ENCODE peak calls at places on chromosomes 3 and 15, in seven cellular contexts. Y, M, E, U, T, P and X are unnamed samples.

GRCh38 chr15:100802421-100803157 is 77.0 kb upstream of the ALDH1A3 start:
- DNase-seq in Y (no peak), M (no peak), E (no peak), U (no peak), T (no peak), P (no peak), X (no peak)

GRCh38 chr3:133987933-133988484 is 41.7 kb downstream of the SLCO2A1 start:
- DNase-seq in Y (no peak), M (no peak), E (no peak), U (no peak), T (no peak), P (no peak), X (no peak)

GRCh38 chr15:35719964-35720507 is 174.1 kb upstream of the DPH6 start:
- DNase-seq in Y (no peak), M (no peak), E (no peak), U (no peak), T (no peak), P (no peak), X (no peak)

GRCh38 chr15:88385078-88385700 is 82.0 kb downstream of the MRPL46 start:
- DNase-seq in Y (no peak), M (no peak), E (no peak), U (no peak), T (no peak), P (no peak), X (no peak)

GRCh38 chr3:183254816-183255730 is 2.0 kb downstream of the B3GNT5 start:
- DNase-seq in Y (no peak), M (no peak), E (peak; percentile 47), U (no peak), T (no peak), P (no peak), X (no peak)

GRCh38 chr3:13217736-13218540 is 144.7 kb upstream of the IQSEC1 start:
- DNase-seq in Y (no peak), M (no peak), E (peak; percentile 24), U (no peak), T (no peak), P (no peak), X (no peak)

GRCh38 chr3:61975936-61976335 is 397.4 kb downstream of the FEZF2 start:
- DNase-seq in Y (no peak), M (no peak), E (no peak), U (no peak), T (no peak), P (no peak), X (no peak)

GRCh38 chr3:186772281-186772885 is 11.0 kb upstream of the EIF4A2 start:
- DNase-seq in Y (no peak), M (no peak), E (no peak), U (no peak), T (no peak), P (peak; percentile 30), X (no peak)

GRCh38 chr3:126852536-126852935 is 130.4 kb upstream of the PLXNA1 start:
- DNase-seq in Y (no peak), M (no peak), E (no peak), U (no peak), T (no peak), P (peak; percentile 62), X (no peak)

GRCh38 chr15:82647045-82647834 is at the start of gene CPEB1:
- DNase-seq in Y (no peak), M (peak; percentile 53), E (peak; percentile 68), U (peak; percentile 55), T (no peak), P (peak; percentile 75), X (peak; percentile 78)

GRCh38 chr3:14289590-14290453 is 111.2 kb downstream of the LSM3 start:
- DNase-seq in Y (no peak), M (peak; percentile 20), E (peak; percentile 82), U (peak; percentile 86), T (no peak), P (no peak), X (no peak)

GRCh38 chr3:136186330-136186729 is 9.8 kb downstream of the MSL2 start:
- DNase-seq in Y (no peak), M (peak; percentile 28), E (peak; percentile 24), U (no peak), T (no peak), P (peak; percentile 15), X (no peak)

GRCh38 chr3:139309046-139309660 is 34.7 kb upstream of the MRPS22 start:
- DNase-seq in Y (no peak), M (no peak), E (no peak), U (no peak), T (no peak), P (no peak), X (no peak)

GRCh38 chr3:134373278-134373941 is 837 bp downstream of the AMOTL2 start:
- DNase-seq in Y (peak; percentile 86), M (peak; percentile 88), E (peak; percentile 93), U (peak; percentile 95), T (peak; percentile 79), P (peak; percentile 99), X (peak; percentile 91)

GRCh38 chr3:46491089-46492070 is 6.4 kb upstream of the RTP3 start:
- DNase-seq in Y (no peak), M (peak; percentile 82), E (no peak), U (peak; percentile 5), T (no peak), P (no peak), X (no peak)

GRCh38 chr3:57164606-57165573 is at the start of gene IL17RD:
- DNase-seq in Y (peak; percentile 89), M (peak; percentile 77), E (peak; percentile 95), U (peak; percentile 84), T (peak; percentile 25), P (peak; percentile 96), X (peak; percentile 89)

GRCh38 chr15:35117508-35118280 is 32.6 kb upstream of the NANOGP8 start:
- DNase-seq in Y (no peak), M (no peak), E (no peak), U (no peak), T (no peak), P (no peak), X (no peak)

GRCh38 chr3:42439461-42440075 is 29.2 kb upstream of the LYZL4 start:
- DNase-seq in Y (no peak), M (no peak), E (no peak), U (no peak), T (no peak), P (peak; percentile 6), X (no peak)

GRCh38 chr3:71421820-71422566 is 161.5 kb downstream of the FOXP1 start:
- DNase-seq in Y (no peak), M (no peak), E (no peak), U (no peak), T (no peak), P (no peak), X (no peak)

DNA sequence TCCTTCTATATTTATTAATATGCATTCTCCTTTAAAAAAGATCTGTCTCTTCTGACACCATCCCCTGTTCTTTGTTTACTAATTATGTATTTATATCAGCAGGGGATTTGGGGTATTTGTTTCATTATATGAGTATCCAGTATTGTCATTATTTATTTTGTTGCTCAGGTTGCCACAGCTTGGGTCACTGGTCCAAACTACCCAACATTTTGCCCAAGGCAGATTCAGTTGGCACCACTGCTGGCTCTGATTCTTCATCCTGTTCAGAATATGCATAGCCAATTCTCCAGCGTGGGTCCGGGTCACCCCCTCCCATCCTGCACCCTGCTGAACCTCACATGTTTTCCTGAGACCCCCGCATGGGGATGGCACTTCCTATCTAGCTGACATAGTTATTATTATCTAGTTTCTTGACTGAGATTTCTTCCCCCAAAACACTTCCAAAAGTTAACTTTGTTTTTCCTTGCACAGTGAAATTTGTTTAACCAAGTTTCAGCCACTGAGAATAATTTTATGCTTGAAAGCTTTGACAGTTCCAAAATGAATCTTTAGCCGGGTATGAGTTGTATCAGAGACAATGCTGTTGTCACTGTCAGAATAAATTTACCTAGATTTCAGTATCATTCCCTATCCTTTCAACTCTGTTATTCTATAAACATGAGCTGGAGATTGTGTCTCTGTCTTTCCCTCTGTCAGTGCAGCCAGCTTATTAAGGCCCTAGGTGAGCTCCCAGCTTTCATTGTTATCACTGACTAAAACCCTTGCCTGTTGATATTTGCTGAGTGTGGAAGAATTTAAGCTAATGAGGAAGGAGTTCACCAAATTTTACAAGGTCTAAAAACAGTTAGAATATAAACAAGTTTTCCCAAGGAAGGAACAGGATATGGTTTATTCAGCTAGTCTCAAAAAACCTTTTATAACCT is 70.3 kb downstream of the TGFBR2 start:
- DNase-seq in Y (no peak), M (no peak), E (no peak), U (no peak), T (no peak), P (no peak), X (no peak)
- H3K36me3 ChIP-seq in Y (peaks cover 91% of the 10 kb centered on the region), M (peaks cover 27% of the 10 kb centered on the region), E (no peaks in the 10 kb centered on the region), U (peaks cover 35% of the 10 kb centered on the region), T (peaks cover 38% of the 10 kb centered on the region), P (peaks cover 36% of the 10 kb centered on the region), X (peaks cover 67% of the 10 kb centered on the region)

DNA sequence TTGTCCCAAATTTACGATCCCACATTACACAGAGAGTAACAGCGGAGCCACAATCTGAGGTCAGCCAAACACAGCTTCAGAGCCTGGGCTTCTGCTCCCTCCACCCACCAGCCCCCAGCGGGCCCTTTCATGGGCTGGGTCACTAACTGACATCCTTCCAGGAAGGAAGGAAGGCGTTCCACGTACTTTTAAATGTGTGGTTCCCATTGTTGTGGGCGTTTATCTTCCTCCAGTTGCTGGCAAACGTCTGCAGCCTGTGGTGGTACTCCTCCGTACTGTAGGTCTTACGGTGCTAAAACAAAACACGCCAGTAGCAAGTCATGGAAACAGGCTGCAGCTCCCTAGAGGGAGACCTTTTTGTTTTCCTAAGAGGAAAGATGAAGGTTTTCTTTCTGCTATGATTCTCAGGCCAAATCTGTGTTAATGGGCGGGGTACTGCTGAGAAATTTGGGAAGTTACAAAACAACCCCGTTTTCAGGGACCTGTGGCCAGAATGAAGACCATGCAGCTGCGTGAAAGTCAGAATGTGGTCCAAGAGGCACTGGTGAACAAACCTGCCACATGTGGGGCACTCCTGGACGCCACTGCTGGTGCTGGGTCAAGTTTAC is 7.6 kb downstream of the CTSH start:
- DNase-seq in Y (peak; percentile 82), M (peak; percentile 34), E (no peak), U (peak; percentile 86), T (no peak), P (no peak), X (peak; percentile 61)
- H3K4me1 ChIP-seq in Y (peaks cover 40% of the 10 kb centered on the region), M (no peaks in the 10 kb centered on the region), E (peaks cover 5% of the 10 kb centered on the region), U (no peaks in the 10 kb centered on the region), T (peaks cover 34% of the 10 kb centered on the region), P (no peaks in the 10 kb centered on the region), X (no peaks in the 10 kb centered on the region)

DNA sequence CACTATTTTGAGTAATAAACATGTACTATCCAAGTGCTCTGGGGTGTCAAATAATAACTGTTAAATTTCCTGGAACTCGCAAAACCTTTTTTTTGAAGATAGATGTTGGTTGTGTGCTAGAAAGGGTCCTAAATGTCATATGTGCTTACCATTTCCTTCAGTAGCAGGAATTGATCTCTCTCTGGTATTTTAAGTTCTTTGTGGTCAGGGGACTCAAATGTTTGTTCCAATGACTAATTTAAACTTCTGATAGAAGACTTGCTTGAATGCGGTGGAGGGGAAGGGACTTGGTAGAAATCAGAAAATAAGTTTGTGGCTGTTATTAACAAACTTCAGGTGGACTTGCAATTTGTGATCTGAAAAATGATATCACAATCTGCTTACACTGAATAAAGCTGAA is 26.8 kb downstream of the ARIH2 start:
- DNase-seq in Y (no peak), M (no peak), E (no peak), U (no peak), T (no peak), P (no peak), X (no peak)
- H3K36me3 ChIP-seq in Y (peaks cover 9% of the 10 kb centered on the region), M (no peaks in the 10 kb centered on the region), E (no peaks in the 10 kb centered on the region), U (no peaks in the 10 kb centered on the region), T (peaks cover 6% of the 10 kb centered on the region), P (no peaks in the 10 kb centered on the region), X (peaks cover 9% of the 10 kb centered on the region)

DNA sequence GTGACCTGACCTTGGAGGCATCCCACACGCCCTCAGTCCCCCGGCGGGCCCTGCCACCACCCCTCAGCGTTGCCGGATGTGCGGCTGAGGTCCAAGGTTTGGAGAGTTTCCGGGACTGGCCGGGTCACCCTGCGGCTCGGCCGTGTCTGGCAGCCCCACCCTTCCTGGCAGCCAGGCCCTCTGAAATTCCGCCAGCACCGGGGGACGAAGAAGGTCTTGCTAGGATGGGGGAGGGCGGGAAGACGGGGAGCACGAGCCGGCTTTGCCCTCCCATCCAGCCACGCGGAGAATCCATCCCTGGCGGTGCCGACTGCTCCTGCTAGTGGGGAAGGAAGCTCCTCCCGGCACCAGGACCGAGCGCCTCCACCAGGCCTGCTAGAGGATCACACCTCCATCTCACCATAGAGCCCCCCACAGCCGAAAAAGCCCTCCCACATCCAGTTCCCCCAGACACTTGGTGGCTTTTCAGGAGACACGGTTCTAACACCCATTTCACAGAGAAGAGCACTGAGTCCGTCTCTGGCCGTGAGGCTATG is 81.5 kb downstream of the CPN2 start:
- DNase-seq in Y (peak; percentile 89), M (peak; percentile 60), E (peak; percentile 37), U (peak; percentile 95), T (peak; percentile 58), P (peak; percentile 86), X (peak; percentile 91)
- H3K4me1 ChIP-seq in Y (peaks cover 57% of the 10 kb centered on the region), M (peaks cover 44% of the 10 kb centered on the region), E (peaks cover 37% of the 10 kb centered on the region), U (no peaks in the 10 kb centered on the region), T (peaks cover 72% of the 10 kb centered on the region), P (peaks cover 8% of the 10 kb centered on the region), X (peaks cover 35% of the 10 kb centered on the region)